ENCODE peak calls at places on chromosomes 5 and 9, in nine cellular contexts. Y, H, B, G, Z, S, Q, D and C are unnamed samples.
A peak's percentile ranks its signal among the peaks of the same experiment; 100 is the strongest.

GRCh38 chr5:66967102-66967501 is 229.5 kb downstream of the CD180 start:
- DNase-seq in G (no peak), S (peak; percentile 74), Z (no peak), B (peak; percentile 73), Y (no peak), D (peak; percentile 34), Q (peak; percentile 71), H (no peak), C (no peak)

GRCh38 chr5:126487596-126487995 is 64.4 kb downstream of the GRAMD2B start:
- DNase-seq in Z (no peak), Y (no peak), S (no peak), G (no peak), H (no peak), Q (no peak), D (no peak), B (no peak), C (no peak)

GRCh38 chr5:9391080-9391479 is 154.8 kb downstream of the SEMA5A start:
- DNase-seq in Z (no peak), G (no peak), H (no peak), Q (no peak), D (no peak), S (no peak), B (no peak), Y (no peak), C (no peak)

GRCh38 chr5:58041884-58042283 is 418.0 kb downstream of the PLK2 start:
- DNase-seq in H (no peak), G (no peak), D (no peak), B (no peak), Y (no peak), Z (no peak), Q (no peak), S (no peak), C (no peak)

GRCh38 chr5:147911427-147911826 is 5.1 kb upstream of the C5orf46 start:
- DNase-seq in S (no peak), D (peak; percentile 71), Z (no peak), B (no peak), H (peak; percentile 49), G (no peak), Y (no peak), Q (no peak), C (no peak)

GRCh38 chr5:122184676-122185255 is 55.4 kb downstream of the ZNF474 start:
- DNase-seq in B (no peak), S (no peak), Z (no peak), D (no peak), H (no peak), Q (no peak), G (no peak), Y (no peak), C (no peak)

GRCh38 chr5:151483647-151484046 is 36.2 kb downstream of the SLC36A1 start:
- DNase-seq in D (no peak), Y (no peak), Z (no peak), S (no peak), G (no peak), B (no peak), Q (no peak), H (no peak), C (no peak)

GRCh38 chr5:55841976-55842375 is 9.2 kb upstream of the IL31RA start:
- DNase-seq in Q (no peak), G (no peak), H (no peak), Z (no peak), D (no peak), S (no peak), Y (no peak), B (no peak), C (no peak)

GRCh38 chr9:93219692-93220091 is 35.8 kb downstream of the WNK2 start:
- DNase-seq in G (no peak), Q (no peak), Z (no peak), D (peak; percentile 17), Y (peak; percentile 8), H (no peak), S (no peak), B (no peak), C (no peak)

GRCh38 chr9:14197459-14197858 is 116.5 kb downstream of the NFIB start:
- DNase-seq in S (no peak), B (no peak), G (no peak), D (no peak), Y (no peak), H (no peak), Q (no peak), Z (no peak), C (no peak)

GRCh38 chr5:171152382-171152781 is 156.7 kb upstream of the TLX3 start:
- DNase-seq in Q (peak; percentile 54), S (peak; percentile 2), G (no peak), Y (no peak), B (peak; percentile 14), Z (no peak), H (no peak), D (no peak), C (peak; percentile 16)

GRCh38 chr5:78367318-78367991 is 7.0 kb downstream of the SCAMP1 start:
- DNase-seq in Q (no peak), S (no peak), B (no peak), D (no peak), Y (no peak), Z (no peak), G (no peak), H (no peak), C (no peak)

GRCh38 chr9:5825896-5826622 is 6.9 kb downstream of the ERMP1 start:
- DNase-seq in D (no peak), Q (no peak), B (no peak), Z (no peak), H (no peak), S (no peak), Y (no peak), G (no peak), C (no peak)

GRCh38 chr5:174693697-174694400 is 30.5 kb upstream of the MSX2 start:
- DNase-seq in G (no peak), Z (no peak), B (no peak), D (no peak), H (no peak), Y (no peak), Q (no peak), S (no peak), C (no peak)